ENCODE peak calls at places on chromosomes 12 and 14, in nine cellular contexts. One of them, this sample, is unnamed.

GRCh38 chr12:56947633-56948535 is 9.5 kb downstream of the RDH16 start:
- DNase-seq in RPMI7951: peak; percentile 25
- DNase-seq in AG04450: no peak
- DNase-seq in HTR-8/SVneo: no peak
- DNase-seq in tibial artery: no peak
- DNase-seq in AG08396: no peak
- DNase-seq in trophoblast cell: no peak
- DNase-seq in heart right ventricle: no peak
- DNase-seq in cardiac fibroblast: no peak
- DNase-seq in this sample: peak; percentile 22

GRCh38 chr12:54029529-54030441 is 1.5 kb downstream of the HOXC6 start:
- DNase-seq in RPMI7951: no peak
- DNase-seq in AG08396: no peak
- DNase-seq in trophoblast cell: no peak
- DNase-seq in AG04450: no peak
- DNase-seq in HTR-8/SVneo: no peak
- DNase-seq in heart right ventricle: no peak
- DNase-seq in cardiac fibroblast: no peak
- DNase-seq in tibial artery: no peak
- DNase-seq in this sample: no peak

GRCh38 chr14:80275208-80275850 is 64.0 kb upstream of the DIO2 start:
- DNase-seq in HTR-8/SVneo: peak; percentile 2
- DNase-seq in cardiac fibroblast: peak; percentile 51
- DNase-seq in AG08396: no peak
- DNase-seq in heart right ventricle: no peak
- DNase-seq in RPMI7951: no peak
- DNase-seq in AG04450: no peak
- DNase-seq in trophoblast cell: no peak
- DNase-seq in tibial artery: no peak
- DNase-seq in this sample: no peak

GRCh38 chr12:6460751-6461371 is 9.0 kb downstream of the TAPBPL start:
- DNase-seq in heart right ventricle: no peak
- DNase-seq in tibial artery: no peak
- DNase-seq in cardiac fibroblast: no peak
- DNase-seq in HTR-8/SVneo: no peak
- DNase-seq in AG08396: no peak
- DNase-seq in trophoblast cell: no peak
- DNase-seq in AG04450: no peak
- DNase-seq in RPMI7951: no peak
- DNase-seq in this sample: no peak

GRCh38 chr12:74537126-74537706 is 419 bp upstream of the ATXN7L3B start:
- DNase-seq in trophoblast cell: peak; percentile 15
- DNase-seq in HTR-8/SVneo: peak; percentile 47
- DNase-seq in cardiac fibroblast: peak; percentile 71
- DNase-seq in tibial artery: no peak
- DNase-seq in heart right ventricle: no peak
- DNase-seq in RPMI7951: peak; percentile 71
- DNase-seq in AG04450: peak; percentile 10
- DNase-seq in AG08396: peak; percentile 46
- DNase-seq in this sample: peak; percentile 92

GRCh38 chr12:53223006-53223305 is 9.1 kb downstream of the RARG start:
- DNase-seq in cardiac fibroblast: no peak
- DNase-seq in AG08396: no peak
- DNase-seq in tibial artery: no peak
- DNase-seq in heart right ventricle: no peak
- DNase-seq in RPMI7951: no peak
- DNase-seq in AG04450: no peak
- DNase-seq in HTR-8/SVneo: no peak
- DNase-seq in trophoblast cell: no peak
- DNase-seq in this sample: no peak

GRCh38 chr14:102046337-102047278 is 40.2 kb downstream of the HSP90AA1 start:
- DNase-seq in RPMI7951: peak; percentile 15
- DNase-seq in cardiac fibroblast: peak; percentile 73
- DNase-seq in trophoblast cell: peak; percentile 93
- DNase-seq in heart right ventricle: peak; percentile 86
- DNase-seq in HTR-8/SVneo: peak; percentile 27
- DNase-seq in AG08396: peak; percentile 58
- DNase-seq in AG04450: no peak
- DNase-seq in tibial artery: peak; percentile 87
- DNase-seq in this sample: peak; percentile 55

GRCh38 chr14:74425525-74426201 is 347 bp downstream of the SYNDIG1L start:
- DNase-seq in RPMI7951: peak; percentile 11
- DNase-seq in heart right ventricle: peak; percentile 20
- DNase-seq in cardiac fibroblast: peak; percentile 14
- DNase-seq in HTR-8/SVneo: peak; percentile 88
- DNase-seq in trophoblast cell: peak; percentile 9
- DNase-seq in tibial artery: no peak
- DNase-seq in AG08396: peak; percentile 91
- DNase-seq in AG04450: no peak
- DNase-seq in this sample: no peak

GRCh38 chr12:121875582-121875981 is 13.0 kb upstream of the PSMD9 start:
- DNase-seq in cardiac fibroblast: no peak
- DNase-seq in RPMI7951: no peak
- DNase-seq in trophoblast cell: no peak
- DNase-seq in tibial artery: no peak
- DNase-seq in AG08396: no peak
- DNase-seq in AG04450: no peak
- DNase-seq in HTR-8/SVneo: no peak
- DNase-seq in heart right ventricle: no peak
- DNase-seq in this sample: no peak

GRCh38 chr14:88804035-88804434 is 11.3 kb upstream of the EML5 start:
- DNase-seq in AG04450: no peak
- DNase-seq in RPMI7951: peak; percentile 54
- DNase-seq in HTR-8/SVneo: no peak
- DNase-seq in heart right ventricle: no peak
- DNase-seq in trophoblast cell: no peak
- DNase-seq in cardiac fibroblast: no peak
- DNase-seq in AG08396: no peak
- DNase-seq in tibial artery: no peak
- DNase-seq in this sample: peak; percentile 38